ENCODE peak calls at places on chromosomes 13 and 19, in seven cellular contexts. A is left ventricle myocardium inferior, B is uterus, S is lower lobe of right lung, Z is right atrium auricular region, L is fibroblast of lung, V is breast epithelium. I is an unnamed sample.
A peak's percentile ranks its signal among the peaks of the same experiment; 100 is the strongest.

GRCh38 chr13:43306364-43306763 is 283.0 kb downstream of the DNAJC15 start:
- DNase-seq in A (no peak), B (no peak), S (no peak), Z (no peak), L (no peak), V (no peak), I (no peak)

GRCh38 chr13:97502192-97502591 is 68.2 kb downstream of the RAP2A start:
- DNase-seq in A (peak; percentile 43), B (no peak), S (no peak), Z (no peak), L (peak; percentile 57), V (no peak), I (no peak)

GRCh38 chr13:98103942-98104880 is 38.7 kb upstream of the FARP1 start:
- DNase-seq in A (no peak), B (no peak), S (no peak), Z (no peak), L (peak; percentile 23), V (no peak), I (no peak)

GRCh38 chr13:50195045-50195444 is 179.8 kb downstream of the KCNRG start:
- DNase-seq in A (no peak), B (no peak), S (no peak), Z (no peak), L (no peak), V (no peak), I (no peak)

GRCh38 chr13:75704942-75705320 is 68.8 kb downstream of the LMO7 start:
- DNase-seq in A (no peak), B (no peak), S (peak; percentile 79), Z (no peak), L (no peak), V (peak; percentile 51), I (no peak)

GRCh38 chr19:35592226-35592625 is 6.3 kb downstream of the PMIS2 start:
- DNase-seq in A (no peak), B (no peak), S (no peak), Z (no peak), L (peak; percentile 62), V (no peak), I (no peak)

GRCh38 chr13:79973533-79973963 is 367.4 kb downstream of the SPRY2 start:
- DNase-seq in A (peak; percentile 45), B (peak; percentile 21), S (no peak), Z (no peak), L (no peak), V (no peak), I (no peak)

GRCh38 chr19:29524912-29525870 is 603 bp upstream of the VSTM2B start:
- DNase-seq in A (peak; percentile 8), B (no peak), S (peak; percentile 28), Z (no peak), L (no peak), V (no peak), I (peak; percentile 22)

GRCh38 chr13:97372929-97373328 is 61.0 kb upstream of the RAP2A start:
- DNase-seq in A (no peak), B (no peak), S (no peak), Z (no peak), L (no peak), V (no peak), I (no peak)

GRCh38 chr13:106468948-106469590 is 66.4 kb downstream of the EFNB2 start:
- DNase-seq in A (no peak), B (no peak), S (no peak), Z (no peak), L (no peak), V (no peak), I (no peak)

GRCh38 chr13:73062368-73062767 is 3.6 kb downstream of the KLF5 start:
- DNase-seq in A (no peak), B (no peak), S (no peak), Z (no peak), L (no peak), V (no peak), I (no peak)
- H3K4me3 ChIP-seq in A (no peak overlapping the region), B (no peak overlapping the region), S (peak overlapping the region; percentile 83), Z (no peak overlapping the region), L (no peak overlapping the region), V (peak overlapping the region; percentile 91), I (no peak overlapping the region)

DNA sequence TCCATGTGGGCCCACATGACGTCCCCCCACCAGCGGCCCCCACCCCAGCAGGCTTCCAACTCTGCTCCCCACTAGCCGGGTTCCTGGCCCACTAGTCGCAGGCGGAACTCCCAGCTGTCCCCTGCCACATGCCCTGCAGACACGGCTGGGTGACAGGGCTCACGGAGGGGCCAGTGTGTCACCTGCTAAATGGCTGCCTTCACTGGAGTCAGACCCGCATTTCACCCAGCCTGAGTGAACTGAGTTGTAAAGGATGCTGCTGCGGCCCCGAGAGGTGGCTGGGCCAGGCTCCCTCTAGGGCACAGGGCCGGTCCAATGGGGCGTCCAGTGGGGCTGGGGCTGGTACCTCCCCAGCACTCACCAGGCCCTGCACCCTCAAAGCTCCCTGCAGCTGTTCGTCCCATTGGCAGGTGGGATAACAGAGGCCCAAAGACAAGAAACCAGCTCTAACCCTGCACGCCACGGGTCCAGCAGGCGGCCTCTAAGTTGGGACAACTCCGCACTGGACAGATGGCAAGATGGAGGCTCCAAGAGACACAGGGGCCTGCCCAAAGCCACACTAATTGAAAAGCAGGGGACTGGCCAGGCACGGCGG is 3.2 kb downstream of the LMNB2 start:
- DNase-seq in A (no peak), B (no peak), S (no peak), Z (no peak), L (no peak), V (no peak), I (no peak)
- H3K27me3 ChIP-seq in A (no peaks in the 10 kb centered on the region), B (no peaks in the 10 kb centered on the region), S (no peaks in the 10 kb centered on the region), Z (no peaks in the 10 kb centered on the region), L (no peaks in the 10 kb centered on the region), V (no peaks in the 10 kb centered on the region), I (no peaks in the 10 kb centered on the region)

GRCh38 chr19:50552540-50552939 is 15.7 kb downstream of the LRRC4B start:
- DNase-seq in A (no peak), B (no peak), S (no peak), Z (no peak), L (no peak), V (no peak), I (no peak)
- H3K4me3 ChIP-seq in A (no peak overlapping the region), B (no peak overlapping the region), S (no peak overlapping the region), Z (no peak overlapping the region), L (no peak overlapping the region), V (no peak overlapping the region), I (no peak overlapping the region)

DNA sequence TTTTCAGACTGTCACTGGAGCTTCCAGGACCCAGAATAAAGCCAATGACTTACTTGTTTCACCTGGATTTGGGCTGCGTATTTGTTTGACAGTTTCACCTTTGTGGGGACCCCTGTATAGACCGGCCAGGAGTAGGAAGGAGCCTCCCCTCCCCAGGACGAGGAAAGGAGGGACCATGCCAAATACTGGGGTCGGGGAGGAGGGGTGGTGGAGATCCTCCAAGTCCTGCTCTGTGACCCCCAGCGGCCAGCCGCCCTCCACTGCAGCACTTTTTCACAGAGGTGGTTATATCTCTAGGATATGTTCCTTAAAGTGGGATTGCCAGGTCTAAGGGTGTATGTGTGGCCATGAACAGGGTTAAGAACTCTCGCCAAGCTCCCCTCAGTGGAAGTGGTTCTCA is 25.7 kb upstream of the ZNF492 start:
- DNase-seq in A (no peak), B (no peak), S (no peak), Z (peak; percentile 52), L (no peak), V (no peak), I (no peak)
- H3K27me3 ChIP-seq in A (peaks cover 26% of the 10 kb centered on the region), B (no peaks in the 10 kb centered on the region), S (no peaks in the 10 kb centered on the region), Z (no peaks in the 10 kb centered on the region), L (no peaks in the 10 kb centered on the region), V (no peaks in the 10 kb centered on the region), I (no peaks in the 10 kb centered on the region)

GRCh38 chr19:53094749-53095575 is 8.3 kb downstream of the ZNF160 start:
- DNase-seq in A (no peak), B (no peak), S (no peak), Z (no peak), L (no peak), V (no peak), I (no peak)
- H3K4me3 ChIP-seq in A (no peak overlapping the region), B (no peak overlapping the region), S (no peak overlapping the region), Z (no peak overlapping the region), L (no peak overlapping the region), V (no peak overlapping the region), I (no peak overlapping the region)